ENCODE peak calls at places on chromosome 20, in four cellular contexts. A is A549, H is GM12878, O is K562. Z is an unnamed sample.

GRCh38 chr20:60062431-60063336 is 104.5 kb downstream of the CDH26 start:
- DNase-seq in A (no peak), H (no peak), O (no peak), Z (no peak)

GRCh38 chr20:1019344-1019743 is 17.2 kb upstream of the RSPO4 start:
- DNase-seq in H (no peak), O (no peak), A (no peak), Z (no peak)

GRCh38 chr20:59933296-59933848 is at the start of gene SYCP2:
- DNase-seq in H (no peak), A (peak; percentile 41), O (peak; percentile 94), Z (no peak)

GRCh38 chr20:5113615-5113986 is 6.2 kb downstream of the PCNA start:
- DNase-seq in O (no peak), H (no peak), A (no peak), Z (no peak)

GRCh38 chr20:51386586-51386985 is 155.9 kb downstream of the NFATC2 start:
- DNase-seq in A (no peak), H (no peak), O (no peak), Z (no peak)

GRCh38 chr20:56839791-56840190 is 210.7 kb downstream of the TFAP2C start:
- DNase-seq in A (no peak), O (no peak), H (no peak), Z (no peak)

GRCh38 chr20:53984781-53985518 is 85.4 kb downstream of the BCAS1 start:
- DNase-seq in O (no peak), A (no peak), H (no peak), Z (no peak)

GRCh38 chr20:676315-676937 is 824 bp upstream of the SCRT2 start:
- DNase-seq in A (no peak), H (no peak), O (no peak), Z (no peak)

GRCh38 chr20:40488401-40488800 is 200.6 kb downstream of the MAFB start:
- DNase-seq in A (no peak), O (no peak), H (no peak), Z (no peak)

GRCh38 chr20:48401359-48401758 is 426.4 kb downstream of the PREX1 start:
- DNase-seq in O (no peak), A (no peak), H (no peak), Z (no peak)

GRCh38 chr20:37803476-37804307 is 99.2 kb upstream of the VSTM2L start:
- DNase-seq in A (no peak), O (no peak), H (peak; percentile 67), Z (no peak)

GRCh38 chr20:33181482-33182093 is 13.6 kb downstream of the BPIFA2 start:
- DNase-seq in A (no peak), H (no peak), O (no peak), Z (no peak)

GRCh38 chr20:36548006-36548315 is 6.6 kb downstream of the MYL9 start:
- DNase-seq in O (peak; percentile 44), H (no peak), A (no peak), Z (peak; percentile 39)

GRCh38 chr20:1900321-1900791 is 5.1 kb downstream of the SIRPA start:
- DNase-seq in A (peak; percentile 98), O (peak; percentile 36), H (no peak), Z (peak; percentile 89)

GRCh38 chr20:40144581-40144980 is 544.5 kb downstream of the MAFB start:
- DNase-seq in O (no peak), H (no peak), A (no peak), Z (no peak)

GRCh38 chr20:36861875-36862801 is 13.8 kb upstream of the TLDC2 start:
- DNase-seq in H (no peak), A (peak; percentile 96), O (peak; percentile 68), Z (peak; percentile 87)

GRCh38 chr20:30594112-30594511 is 663.4 kb upstream of the DEFB115 start:
- DNase-seq in A (no peak), H (no peak), O (no peak), Z (no peak)

GRCh38 chr20:38308047-38308438 is 4.1 kb downstream of the BPI start:
- DNase-seq in H (no peak), A (no peak), O (no peak), Z (no peak)

GRCh38 chr20:60372282-60372681 is 414.1 kb downstream of the CDH26 start:
- DNase-seq in O (no peak), A (no peak), H (no peak), Z (no peak)

GRCh38 chr20:5621305-5621704 is 128.9 kb upstream of the SHLD1 start:
- DNase-seq in O (no peak), H (no peak), A (no peak), Z (no peak)

GRCh38 chr20:39960522-39961420 is 728.3 kb downstream of the MAFB start:
- DNase-seq in A (no peak), H (no peak), O (no peak), Z (no peak)

GRCh38 chr20:2700913-2701620 is 8.5 kb downstream of the EBF4 start:
- DNase-seq in A (no peak), O (no peak), H (no peak), Z (no peak)

GRCh38 chr20:56875052-56875663 is 246.1 kb downstream of the TFAP2C start:
- DNase-seq in A (peak; percentile 65), O (no peak), H (no peak), Z (no peak)

GRCh38 chr20:56515657-56516381 is 8.7 kb upstream of the FAM209A start:
- DNase-seq in H (no peak), O (no peak), A (no peak), Z (no peak)

GRCh38 chr20:18276821-18277220 is 11.5 kb upstream of the ZNF133 start:
- DNase-seq in H (no peak), A (peak; percentile 77), O (peak; percentile 20), Z (peak; percentile 75)

GRCh38 chr20:4812641-4813075 is 90.9 kb downstream of the PRND start:
- DNase-seq in H (no peak), A (no peak), O (no peak), Z (no peak)

GRCh38 chr20:977021-977420 is 25.1 kb downstream of the RSPO4 start:
- DNase-seq in O (no peak), H (no peak), A (no peak), Z (no peak)

GRCh38 chr20:36573798-36574277 is 441 bp downstream of the TGIF2 start:
- DNase-seq in H (no peak), A (no peak), O (peak; percentile 66), Z (peak; percentile 48)

GRCh38 chr20:11502051-11502450 is 415.6 kb upstream of the BTBD3 start:
- DNase-seq in O (no peak), H (no peak), A (no peak), Z (no peak)

GRCh38 chr20:3993109-3993508 is 22.2 kb downstream of the RNF24 start:
- DNase-seq in A (no peak), H (no peak), O (no peak), Z (no peak)

GRCh38 chr20:5100684-5101347 is 18.9 kb downstream of the PCNA start:
- DNase-seq in A (peak; percentile 81), O (peak; percentile 52), H (no peak), Z (peak; percentile 63)

GRCh38 chr20:56358070-56358469 is 704 bp upstream of the FAM210B start:
- DNase-seq in H (no peak), A (no peak), O (no peak), Z (no peak)

GRCh38 chr20:48599748-48600469 is 227.9 kb downstream of the PREX1 start:
- DNase-seq in H (no peak), A (no peak), O (no peak), Z (no peak)

GRCh38 chr20:3479759-3480615 is 9.2 kb downstream of the ATRN start:
- DNase-seq in H (no peak), O (no peak), A (no peak), Z (no peak)

DNA sequence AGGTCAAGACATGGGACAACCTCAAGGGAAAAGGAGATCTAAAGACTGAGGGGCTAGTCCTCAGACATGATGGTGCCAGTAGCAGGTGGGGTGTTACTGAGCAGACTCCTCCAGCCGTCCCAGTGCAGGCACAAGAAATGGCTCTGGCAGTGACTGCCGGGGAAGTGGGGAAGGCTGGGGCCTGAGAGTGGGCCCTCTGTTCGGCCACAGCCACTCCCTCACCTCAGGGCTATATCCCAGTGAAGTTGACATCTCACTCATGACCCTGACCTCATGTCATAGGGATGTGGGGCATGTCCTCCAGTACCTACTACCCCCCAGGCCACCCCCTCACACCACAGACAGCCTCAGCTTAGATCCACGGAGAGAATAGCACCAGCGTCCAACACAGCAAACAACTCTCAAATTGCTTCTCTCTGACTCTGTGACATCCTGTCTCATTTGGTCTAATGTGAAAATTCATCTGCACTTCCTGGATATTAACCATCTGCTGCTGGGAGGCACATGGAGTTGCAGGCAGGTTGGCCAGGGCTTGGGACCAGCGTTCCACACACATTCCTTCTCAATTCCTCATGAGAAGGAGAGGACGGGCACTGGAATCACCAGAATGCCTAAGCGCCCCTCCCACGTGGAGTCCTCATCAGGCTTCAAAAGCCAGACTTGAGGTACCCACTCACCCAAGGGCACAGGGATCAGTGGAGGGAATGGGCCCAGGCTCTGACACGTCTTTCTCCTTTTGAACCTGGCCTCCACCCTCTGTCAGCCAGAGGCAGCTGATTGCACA is 163.7 kb upstream of the CST7 start:
- DNase-seq in A (no peak), H (no peak), O (no peak), Z (no peak)
- TF ChIP-seq KDM1A in A (no peak), H (no peak), O (no peak), Z (no peak)

DNA sequence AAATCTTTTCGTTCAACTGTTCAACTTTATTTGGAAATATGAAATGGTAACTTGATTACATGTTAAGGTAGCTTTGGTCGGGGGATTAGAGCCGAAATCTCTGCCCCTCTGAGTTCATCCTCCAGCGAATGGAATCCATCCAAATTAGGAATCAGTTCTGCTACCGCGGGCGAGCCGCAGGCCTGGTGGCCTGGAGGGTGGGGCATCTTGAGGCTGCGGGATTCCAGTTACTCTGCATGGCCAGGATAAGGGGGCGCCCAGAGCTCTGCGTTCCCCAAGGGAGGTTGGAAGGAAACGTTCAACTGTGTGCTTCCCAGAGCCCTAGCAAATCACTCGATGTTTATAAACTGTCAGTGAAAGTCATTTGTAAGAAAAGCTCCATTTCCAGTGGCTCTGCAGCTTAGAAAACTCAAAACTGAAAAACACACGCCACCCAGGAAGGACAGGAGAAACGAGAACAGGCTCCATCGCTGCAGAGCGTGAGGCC is 262.2 kb downstream of the TAF4 start:
- DNase-seq in O (no peak), H (no peak), A (no peak), Z (no peak)
- TF ChIP-seq MYC in O (no peak), H (no peak), A (no peak), Z (no peak)

GRCh38 chr20:32088759-32089158 is 20.8 kb upstream of the TM9SF4 start:
- DNase-seq in O (no peak), A (no peak), H (no peak), Z (no peak)

GRCh38 chr20:32089637-32090330 is 19.7 kb upstream of the TM9SF4 start:
- DNase-seq in H (no peak), O (no peak), A (no peak), Z (no peak)

GRCh38 chr20:32087117-32087516 is 22.4 kb upstream of the TM9SF4 start:
- DNase-seq in O (no peak), H (no peak), A (no peak), Z (no peak)

GRCh38 chr20:32091888-32092346 is 17.6 kb upstream of the TM9SF4 start:
- DNase-seq in H (no peak), O (peak; percentile 79), A (peak; percentile 63), Z (peak; percentile 82)
- TF ChIP-seq KDM1A in H (no peak), O (no peak), A (no peak), Z (no peak)

DNA sequence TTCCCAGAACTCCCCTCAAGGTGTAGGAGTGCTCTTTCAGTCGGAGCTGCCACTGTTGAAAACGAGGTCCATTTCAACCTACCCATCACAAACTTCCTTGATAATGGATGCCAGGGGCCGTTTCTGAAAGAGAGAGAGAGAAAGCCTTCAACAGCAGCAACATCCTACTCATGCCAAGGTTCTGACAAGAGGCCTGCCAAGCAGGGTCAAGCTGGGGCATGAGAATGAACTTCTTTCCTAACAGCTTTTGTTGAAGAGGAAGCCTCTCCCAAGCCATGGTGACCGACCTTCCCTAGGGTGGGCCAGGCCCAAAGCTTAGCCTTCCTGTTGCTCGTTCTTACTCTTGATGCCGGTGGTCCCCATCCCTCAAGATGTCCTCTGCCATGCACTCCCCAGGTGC is 12.4 kb downstream of the ELMO2 start:
- DNase-seq in A (no peak), H (no peak), O (no peak), Z (no peak)
- TF ChIP-seq MYC in A (no peak), H (no peak), O (no peak), Z (no peak)